ENCODE peak calls at places on chromosome 4, in eight cellular contexts. N, D, F, I, G, T, Y and Z are unnamed samples.

GRCh38 chr4:189507060-189507459 is 433.6 kb upstream of the FRG1 start:
- DNase-seq in N (no peak), D (no peak), F (no peak), I (no peak), G (no peak), T (no peak), Y (no peak), Z (no peak)

GRCh38 chr4:186144180-186144579 is 39.7 kb downstream of the FAM149A start:
- DNase-seq in N (no peak), D (no peak), F (peak), I (peak), G (peak), T (no peak), Y (no peak), Z (no peak)

GRCh38 chr4:184453402-184454160 is 20.8 kb downstream of the IRF2 start:
- DNase-seq in N (peak), D (peak), F (peak), I (no peak), G (peak), T (no peak), Y (no peak), Z (no peak)

GRCh38 chr4:180926277-180926676 is 1316.9 kb upstream of the TENM3 start:
- DNase-seq in N (no peak), D (no peak), F (no peak), I (no peak), G (no peak), T (no peak), Y (no peak), Z (no peak)

GRCh38 chr4:8334786-8335460 is 65.4 kb downstream of the HTRA3 start:
- DNase-seq in N (peak), D (no peak), F (peak), I (no peak), G (no peak), T (no peak), Y (no peak), Z (peak)

GRCh38 chr4:173399016-173399415 is at the start of gene SCRG1:
- DNase-seq in N (no peak), D (no peak), F (no peak), I (no peak), G (peak), T (no peak), Y (no peak), Z (no peak)

GRCh38 chr4:137892134-137892533 is 350.0 kb downstream of the SLC7A11 start:
- DNase-seq in N (no peak), D (no peak), F (no peak), I (no peak), G (peak), T (no peak), Y (no peak), Z (no peak)

GRCh38 chr4:10619220-10619619 is 65.3 kb downstream of the CLNK start:
- DNase-seq in N (peak), D (no peak), F (peak), I (no peak), G (peak), T (no peak), Y (no peak), Z (no peak)

GRCh38 chr4:152686452-152687013 is 6.7 kb upstream of the TMEM154 start:
- DNase-seq in N (no peak), D (no peak), F (no peak), I (no peak), G (no peak), T (no peak), Y (no peak), Z (no peak)

GRCh38 chr4:6917445-6918241 is 8.0 kb downstream of the TBC1D14 start:
- DNase-seq in N (peak), D (peak), F (peak), I (peak), G (no peak), T (peak), Y (peak), Z (peak)

GRCh38 chr4:149296503-149296902 is 519.1 kb downstream of the IQCM start:
- DNase-seq in N (no peak), D (no peak), F (no peak), I (no peak), G (no peak), T (no peak), Y (no peak), Z (no peak)

GRCh38 chr4:131613824-131614216 is 1535.3 kb upstream of the PCDH10 start:
- DNase-seq in N (no peak), D (no peak), F (no peak), I (no peak), G (peak), T (no peak), Y (no peak), Z (no peak)

GRCh38 chr4:170057851-170058250 is 31.7 kb upstream of the MFAP3L start:
- DNase-seq in N (no peak), D (no peak), F (no peak), I (no peak), G (no peak), T (no peak), Y (no peak), Z (no peak)

GRCh38 chr4:56410247-56410646 is 23.0 kb upstream of the AASDH start:
- DNase-seq in N (peak), D (no peak), F (peak), I (peak), G (peak), T (no peak), Y (no peak), Z (peak)

GRCh38 chr4:29336851-29337250 is 1383.3 kb upstream of the PCDH7 start:
- DNase-seq in N (no peak), D (no peak), F (no peak), I (no peak), G (no peak), T (no peak), Y (no peak), Z (no peak)

GRCh38 chr4:125041372-125041930 is 273.3 kb upstream of the FAT4 start:
- DNase-seq in N (no peak), D (no peak), F (no peak), I (no peak), G (no peak), T (no peak), Y (no peak), Z (no peak)

GRCh38 chr4:41709844-41710481 is 38.6 kb downstream of the PHOX2B start:
- DNase-seq in N (no peak), D (no peak), F (no peak), I (peak), G (peak), T (no peak), Y (no peak), Z (no peak)

GRCh38 chr4:28772066-28772465 is 1911.4 kb downstream of the STIM2 start:
- DNase-seq in N (no peak), D (no peak), F (no peak), I (no peak), G (peak), T (no peak), Y (no peak), Z (no peak)

GRCh38 chr4:7651461-7651921 is 216.8 kb upstream of the PSAPL1 start:
- DNase-seq in N (no peak), D (no peak), F (no peak), I (no peak), G (peak), T (peak), Y (peak), Z (no peak)

GRCh38 chr4:148618856-148619255 is 176.6 kb upstream of the NR3C2 start:
- DNase-seq in N (no peak), D (no peak), F (no peak), I (no peak), G (peak), T (no peak), Y (no peak), Z (no peak)

GRCh38 chr4:73205482-73205881 is 53.1 kb downstream of the ANKRD17 start:
- DNase-seq in N (no peak), D (no peak), F (no peak), I (no peak), G (no peak), T (no peak), Y (no peak), Z (no peak)

GRCh38 chr4:174012135-174012923 is 271.1 kb downstream of the FBXO8 start:
- DNase-seq in N (no peak), D (no peak), F (no peak), I (no peak), G (no peak), T (no peak), Y (no peak), Z (no peak)

GRCh38 chr4:84917087-84917821 is 49.2 kb downstream of the WDFY3 start:
- DNase-seq in N (no peak), D (no peak), F (no peak), I (no peak), G (peak), T (no peak), Y (no peak), Z (no peak)

GRCh38 chr4:14918336-14918735 is 83.9 kb upstream of the CPEB2 start:
- DNase-seq in N (no peak), D (no peak), F (no peak), I (no peak), G (no peak), T (no peak), Y (no peak), Z (no peak)

GRCh38 chr4:184310171-184310567 is 92.5 kb upstream of the ENPP6 start:
- DNase-seq in N (no peak), D (peak), F (peak), I (no peak), G (no peak), T (peak), Y (peak), Z (no peak)

GRCh38 chr4:33061727-33062126 is 2341.6 kb downstream of the PCDH7 start:
- DNase-seq in N (no peak), D (no peak), F (no peak), I (no peak), G (no peak), T (no peak), Y (no peak), Z (no peak)

DNA sequence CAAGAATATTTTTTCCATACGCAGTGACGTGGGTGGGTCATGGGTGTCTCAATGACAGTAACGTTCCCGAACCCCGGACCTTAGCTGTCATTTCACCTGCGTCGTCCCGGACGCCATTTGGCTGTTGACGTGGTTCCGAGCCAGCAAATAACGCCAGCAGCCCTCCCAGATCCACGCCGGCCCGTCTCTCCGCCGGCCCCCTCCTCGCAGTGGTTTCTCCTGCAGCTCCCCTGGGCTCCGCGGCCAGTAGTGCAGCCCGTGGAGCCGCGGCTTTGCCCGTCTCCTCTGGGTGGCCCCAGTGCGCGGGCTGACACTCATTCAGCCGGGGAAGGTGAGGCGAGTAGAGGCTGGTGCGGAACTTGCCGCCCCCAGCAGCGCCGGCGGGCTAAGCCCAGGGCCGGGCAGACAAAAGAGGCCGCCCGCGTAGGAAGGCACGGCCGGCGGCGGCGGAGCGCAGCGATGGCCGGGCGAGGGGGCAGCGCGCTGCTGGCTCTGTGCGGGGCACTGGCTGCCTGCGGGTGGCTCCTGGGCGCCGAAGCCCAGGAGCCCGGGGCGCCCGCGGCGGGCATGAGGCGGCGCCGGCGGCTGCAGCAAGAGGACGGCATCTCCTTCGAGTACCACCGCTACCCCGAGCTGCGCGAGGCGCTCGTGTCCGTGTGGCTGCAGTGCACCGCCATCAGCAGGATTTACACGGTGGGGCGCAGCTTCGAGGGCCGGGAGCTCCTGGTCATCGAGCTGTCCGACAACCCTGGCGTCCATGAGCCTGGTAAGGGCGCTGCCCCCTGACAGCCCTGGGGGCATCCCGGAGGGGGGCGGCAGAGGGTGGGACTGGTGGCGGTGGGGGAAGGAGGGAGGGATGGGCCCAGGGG is at the start of gene CPE:
- DNase-seq in N (peak), D (peak), F (peak), I (peak), G (peak), T (peak), Y (peak), Z (peak)
- TF ChIP-seq POLR2A in N (no peak), D (peak), F (peak), I (peak), G (no peak), T (no peak), Y (no peak), Z (no peak)

GRCh38 chr4:3386486-3386885 is 55.3 kb upstream of the HGFAC start:
- DNase-seq in N (no peak), D (no peak), F (no peak), I (no peak), G (no peak), T (no peak), Y (no peak), Z (no peak)

GRCh38 chr4:3385719-3386440 is 55.9 kb upstream of the HGFAC start:
- DNase-seq in N (no peak), D (no peak), F (no peak), I (no peak), G (no peak), T (peak), Y (peak), Z (peak)

GRCh38 chr4:3382251-3382650 is 59.5 kb upstream of the HGFAC start:
- DNase-seq in N (no peak), D (peak), F (no peak), I (no peak), G (no peak), T (no peak), Y (no peak), Z (no peak)

GRCh38 chr4:3384771-3385701 is 56.7 kb upstream of the HGFAC start:
- DNase-seq in N (no peak), D (no peak), F (peak), I (no peak), G (no peak), T (peak), Y (peak), Z (peak)

DNA sequence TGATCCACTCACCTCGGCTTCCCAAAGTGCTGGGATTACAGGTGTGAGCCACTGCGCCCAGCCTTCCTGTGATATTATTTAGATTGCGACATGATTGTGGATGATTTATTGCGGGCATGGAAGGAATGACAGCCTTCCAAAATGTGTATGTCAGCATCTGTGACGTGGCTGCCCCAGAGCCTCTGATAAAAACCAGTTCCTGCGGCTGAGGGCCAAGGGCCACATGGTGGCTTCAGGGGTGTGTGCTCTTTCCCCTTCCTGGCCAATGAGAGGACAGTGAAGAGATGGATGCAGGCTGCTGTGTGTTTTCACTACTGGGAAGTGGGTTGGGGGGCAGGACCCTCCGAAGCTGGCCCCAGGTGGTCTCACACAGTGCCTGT is 57.4 kb upstream of the HGFAC start:
- DNase-seq in N (no peak), D (no peak), F (no peak), I (no peak), G (no peak), T (no peak), Y (no peak), Z (peak)
- TF ChIP-seq POLR2A in N (no peak), D (no peak), F (no peak), I (no peak), G (no peak), T (no peak), Y (no peak), Z (no peak)

GRCh38 chr4:38868055-38868965 is 704 bp downstream of the FAM114A1 start:
- DNase-seq in N (peak), D (no peak), F (peak), I (no peak), G (peak), T (peak), Y (no peak), Z (peak)
- TF ChIP-seq POLR2A in N (no peak), D (no peak), F (no peak), I (no peak), G (no peak), T (no peak), Y (no peak), Z (no peak)

GRCh38 chr4:151408380-151408629 is 671 bp upstream of the FHIP1A start:
- DNase-seq in N (no peak), D (no peak), F (no peak), I (no peak), G (no peak), T (no peak), Y (no peak), Z (no peak)

GRCh38 chr4:151407466-151408379 is 1.3 kb upstream of the FHIP1A start:
- DNase-seq in N (peak), D (peak), F (peak), I (no peak), G (no peak), T (peak), Y (peak), Z (no peak)

GRCh38 chr4:151409470-151410313 is 716 bp downstream of the FHIP1A start:
- DNase-seq in N (peak), D (no peak), F (peak), I (no peak), G (no peak), T (peak), Y (peak), Z (peak)

GRCh38 chr4:151407018-151407417 is 2.0 kb upstream of the FHIP1A start:
- DNase-seq in N (no peak), D (no peak), F (no peak), I (no peak), G (no peak), T (no peak), Y (no peak), Z (no peak)

DNA sequence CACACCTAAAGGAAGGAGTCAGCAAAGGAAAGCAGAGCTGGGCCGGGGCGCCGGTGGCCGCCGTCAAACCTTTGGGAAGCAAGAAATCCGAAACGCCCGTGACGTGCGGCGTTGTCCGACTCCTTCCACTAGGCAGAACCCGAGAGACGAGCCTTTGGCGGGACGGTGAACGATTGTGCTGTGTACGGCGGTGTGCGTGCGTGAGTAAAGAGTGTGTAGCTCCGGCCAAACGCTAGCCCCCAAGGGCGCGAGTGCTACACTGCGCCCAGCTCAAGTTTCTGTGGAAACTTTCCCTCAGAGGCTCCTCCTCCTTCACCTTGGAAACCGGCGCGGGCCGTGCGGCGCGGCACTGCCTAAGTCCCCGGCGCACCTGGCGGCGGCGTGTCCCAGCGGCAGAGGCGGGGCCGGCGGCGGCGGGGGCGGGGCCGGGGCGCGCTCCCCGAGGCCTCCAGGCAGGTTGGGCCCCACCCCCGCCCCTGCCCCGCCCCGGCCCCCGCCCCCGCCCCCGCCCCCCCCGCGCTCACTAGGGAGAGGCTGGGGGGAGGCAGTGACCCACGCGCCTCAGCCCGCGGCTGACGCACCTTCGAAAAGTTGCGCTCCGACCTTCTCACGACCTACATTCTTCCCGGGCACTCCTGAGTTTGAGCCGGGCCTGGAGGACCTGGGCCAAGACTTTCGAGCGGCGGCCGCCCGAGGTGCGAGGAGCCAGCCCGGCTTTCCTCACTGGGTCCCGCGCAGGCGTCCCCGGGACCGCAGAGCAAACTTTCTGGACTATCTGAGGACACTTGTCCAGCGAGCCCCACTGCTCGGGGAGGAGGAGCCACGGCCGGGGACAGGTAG is at the start of gene FHIP1A:
- DNase-seq in N (peak), D (peak), F (peak), I (peak), G (peak), T (peak), Y (peak), Z (peak)
- TF ChIP-seq POLR2A in N (no peak), D (peak), F (peak), I (no peak), G (no peak), T (no peak), Y (no peak), Z (no peak)